ENCODE peak calls at places on chromosomes 12 and 14, in six cellular contexts. J is activated CD4-positive, alpha-beta T cell treated with anti-CD3 and anti-CD28 coated beads, Interleukin-2, amount 50 U/mL, for 24 hours; U is Daoy; M is AG09309; B is spleen; E is dorsolateral prefrontal cortex. G is an unnamed sample.

GRCh38 chr12:19431407-19432308 is 7.6 kb upstream of the AEBP2 start:
- DNase-seq in U (no peak), J (peak), E (no peak), B (no peak), M (peak), G (peak)

GRCh38 chr12:27964123-27964522 is 8.4 kb downstream of the PTHLH start:
- DNase-seq in M (no peak), J (no peak), E (no peak), B (no peak), U (no peak), G (no peak)

GRCh38 chr12:56670836-56671235 is 17.2 kb downstream of the PTGES3 start:
- DNase-seq in J (no peak), B (no peak), U (no peak), E (no peak), M (no peak), G (no peak)

GRCh38 chr14:60266021-60266937 is 17.3 kb downstream of the PPM1A start:
- DNase-seq in M (no peak), E (no peak), B (no peak), U (peak), J (no peak), G (no peak)

GRCh38 chr12:32290411-32290810 is 108.9 kb upstream of the FGD4 start:
- DNase-seq in M (no peak), U (no peak), B (no peak), J (no peak), E (no peak), G (no peak)

GRCh38 chr12:116313194-116313910 is 35.9 kb upstream of the MED13L start:
- DNase-seq in B (no peak), U (no peak), E (no peak), M (no peak), J (no peak), G (no peak)

GRCh38 chr12:120242971-120243699 is 22.4 kb downstream of the PXN start:
- DNase-seq in U (no peak), M (no peak), J (no peak), B (no peak), E (no peak), G (no peak)

GRCh38 chr14:31990959-31991541 is 86.1 kb upstream of the ARHGAP5 start:
- DNase-seq in U (no peak), E (no peak), B (no peak), J (no peak), M (peak), G (peak)

GRCh38 chr12:132560421-132560830 is 50.0 kb downstream of the LRCOL1 start:
- DNase-seq in U (peak), J (peak), B (peak), E (no peak), M (no peak), G (no peak)

GRCh38 chr12:129844662-129845061 is 59.2 kb downstream of the TMEM132D start:
- DNase-seq in M (no peak), B (no peak), E (no peak), J (no peak), U (peak), G (no peak)

GRCh38 chr14:99206053-99206452 is 65.9 kb downstream of the BCL11B start:
- DNase-seq in E (no peak), J (no peak), U (no peak), B (no peak), M (no peak), G (no peak)